ENCODE peak calls at places on chromosomes 6 and 20, in five cellular contexts. J is HTR-8/SVneo; Y is NK-92 treated with Interleukin-12 subunit alpha and Interleukin-12 subunit beta, amount 100 ng/mL, for 24 hours; S is choroid plexus epithelial cell; W is activated gamma-delta T cell. V is an unnamed sample.

GRCh38 chr6:106662458-106662857 is 33.1 kb downstream of the QRSL1 start:
- DNase-seq in J (no peak), Y (no peak), S (no peak), W (no peak), V (no peak)

GRCh38 chr6:53573299-53573698 is 28.4 kb upstream of the GCLC start:
- DNase-seq in J (no peak), Y (no peak), S (no peak), W (no peak), V (no peak)

GRCh38 chr20:8116067-8116811 is 15.8 kb upstream of the PLCB1 start:
- DNase-seq in J (no peak), Y (no peak), S (peak; percentile 34), W (no peak), V (peak; percentile 81)

GRCh38 chr6:82773061-82773717 is 292.5 kb downstream of the UBE3D start:
- DNase-seq in J (no peak), Y (no peak), S (no peak), W (no peak), V (no peak)

GRCh38 chr20:6940052-6940451 is 172.6 kb downstream of the BMP2 start:
- DNase-seq in J (no peak), Y (no peak), S (peak; percentile 22), W (no peak), V (no peak)

GRCh38 chr6:108652375-108652774 is 91.7 kb downstream of the FOXO3 start:
- DNase-seq in J (no peak), Y (no peak), S (no peak), W (no peak), V (no peak)

GRCh38 chr6:17907467-17908229 is 79.8 kb downstream of the KIF13A start:
- DNase-seq in J (peak; percentile 81), Y (peak; percentile 77), S (peak; percentile 97), W (no peak), V (no peak)

GRCh38 chr6:73714227-73714626 is 18.2 kb downstream of the CD109 start:
- DNase-seq in J (no peak), Y (no peak), S (no peak), W (no peak), V (no peak)

GRCh38 chr20:62065669-62066338 is at the start of gene TAF4:
- DNase-seq in J (peak; percentile 100), Y (peak; percentile 79), S (peak; percentile 72), W (peak; percentile 77), V (peak; percentile 73)